ENCODE peak calls at places on chromosomes 1 and 21, in nine cellular contexts. O is CD8-positive, alpha-beta memory T cell; B is neuronal stem cell; E is heart left ventricle; J is cardiac muscle cell; U is MM.1S; H is aorta; Z is IMR-90; R is A549. S is an unnamed sample. For H3K4me1, the result is how much of the 10 kb centered on the place peaks cover.

GRCh38 chr21:16072692-16073091 is 342.9 kb downstream of the USP25 start:
- DNase-seq in B (no peak), Z (peak), H (no peak), O (no peak), E (no peak), R (no peak), U (no peak), J (no peak), S (no peak)

GRCh38 chr1:5734996-5735395 is 257.2 kb downstream of the NPHP4 start:
- DNase-seq in J (no peak), H (peak), E (no peak), R (no peak), B (no peak), U (no peak), O (peak), Z (no peak), S (no peak)

GRCh38 chr1:19033926-19034680 is 77.6 kb upstream of the IFFO2 start:
- DNase-seq in Z (peak), H (no peak), J (no peak), E (no peak), U (no peak), O (no peak), B (no peak), R (no peak), S (no peak)

GRCh38 chr1:34362949-34363348 is 186.2 kb downstream of the C1orf94 start:
- DNase-seq in E (no peak), R (no peak), H (no peak), O (no peak), Z (no peak), B (no peak), J (no peak), U (no peak), S (no peak)

GRCh38 chr1:184118051-184118450 is 66.5 kb downstream of the TSEN15 start:
- DNase-seq in H (no peak), Z (peak), O (no peak), J (no peak), B (no peak), U (no peak), E (no peak), R (no peak), S (no peak)

GRCh38 chr1:108199231-108199657 is 899 bp downstream of the SLC25A24 start:
- DNase-seq in B (peak), H (no peak), U (no peak), J (no peak), O (no peak), E (peak), R (peak), Z (peak), S (peak)

GRCh38 chr1:114320586-114320985 is 166.9 kb upstream of the SYT6 start:
- DNase-seq in U (no peak), O (no peak), J (no peak), E (no peak), B (no peak), R (no peak), Z (peak), H (no peak), S (no peak)

GRCh38 chr1:167854184-167854583 is 59.8 kb downstream of the ADCY10 start:
- DNase-seq in Z (no peak), J (no peak), E (no peak), H (no peak), B (no peak), U (no peak), O (no peak), R (no peak), S (no peak)

GRCh38 chr1:58717979-58718378 is 18.1 kb upstream of the MYSM1 start:
- DNase-seq in O (peak), H (no peak), U (no peak), R (no peak), B (no peak), J (no peak), Z (peak), E (no peak), S (peak)

GRCh38 chr1:104120488-104120887 is 370.8 kb downstream of the AMY1C start:
- DNase-seq in Z (no peak), E (no peak), U (no peak), H (no peak), O (no peak), J (no peak), B (no peak), R (no peak), S (no peak)

GRCh38 chr1:221886311-221887090 is 144.6 kb upstream of the DUSP10 start:
- DNase-seq in R (peak), U (no peak), Z (no peak), E (no peak), B (no peak), J (no peak), H (no peak), O (no peak), S (no peak)

GRCh38 chr1:8122160-8122476 is 96.0 kb upstream of the ERRFI1 start:
- DNase-seq in H (peak), J (no peak), U (no peak), Z (peak), O (no peak), E (no peak), R (no peak), B (no peak), S (no peak)

GRCh38 chr1:153697873-153698647 is 19.6 kb downstream of the NPR1 start:
- DNase-seq in E (peak), R (no peak), H (peak), O (no peak), U (no peak), Z (no peak), B (no peak), J (no peak), S (no peak)

GRCh38 chr21:35470522-35470921 is 421.4 kb upstream of the RUNX1 start:
- DNase-seq in J (no peak), B (no peak), O (no peak), U (no peak), E (no peak), Z (no peak), R (no peak), H (no peak), S (no peak)

GRCh38 chr1:29838738-29839320 is 602.5 kb downstream of the PTPRU start:
- DNase-seq in R (no peak), J (no peak), E (no peak), H (no peak), B (no peak), U (no peak), Z (no peak), O (no peak), S (no peak)

DNA sequence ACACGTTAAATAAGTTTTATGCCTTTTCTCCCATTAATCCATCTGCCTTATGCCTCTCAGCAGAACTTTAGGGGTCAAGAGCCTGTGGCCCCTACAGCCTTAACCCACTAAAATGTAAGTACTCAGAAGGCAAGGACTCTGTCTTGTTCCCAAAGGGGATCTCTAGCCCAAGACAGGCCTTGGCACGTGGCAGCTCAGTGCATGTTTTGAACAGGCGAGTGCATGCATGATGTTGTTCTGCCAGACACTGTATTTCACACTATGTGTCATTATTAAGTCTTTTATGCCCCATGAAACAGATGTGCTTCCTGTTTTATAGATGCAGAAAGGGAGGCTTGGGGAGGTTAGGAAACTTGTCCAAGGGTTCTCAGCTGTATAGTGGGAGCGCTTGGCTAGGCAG is 102.8 kb downstream of the ETS2 start:
- DNase-seq in Z (no peak), E (no peak), B (no peak), R (no peak), U (no peak), O (no peak), J (no peak), H (no peak), S (no peak)
- H3K4me1 ChIP-seq in Z (under half), E (half or more), B (under half), R (under half), U (under half), O (under half), J (under half), H (under half), S (under half)

GRCh38 chr1:173507847-173508209 is 30.7 kb downstream of the PRDX6 start:
- DNase-seq in E (no peak), B (no peak), R (no peak), H (no peak), O (no peak), U (no peak), J (no peak), Z (no peak), S (no peak)

GRCh38 chr1:173507205-173507846 is 30.2 kb downstream of the PRDX6 start:
- DNase-seq in E (no peak), B (peak), O (no peak), H (no peak), J (no peak), Z (peak), U (peak), R (no peak), S (no peak)

GRCh38 chr1:173508541-173508940 is 31.4 kb downstream of the PRDX6 start:
- DNase-seq in H (no peak), U (no peak), B (no peak), R (no peak), O (no peak), J (no peak), Z (peak), E (no peak), S (no peak)

GRCh38 chr1:173505401-173505800 is 28.3 kb downstream of the PRDX6 start:
- DNase-seq in O (no peak), E (no peak), R (no peak), B (no peak), Z (peak), J (no peak), U (no peak), H (no peak), S (no peak)

GRCh38 chr1:173506437-173506836 is 29.3 kb downstream of the PRDX6 start:
- DNase-seq in O (no peak), E (no peak), U (peak), R (peak), Z (no peak), H (no peak), B (no peak), J (no peak), S (no peak)
- H3K27ac ChIP-seq in O (no peak), E (no peak), U (no peak), R (peak), Z (no peak), H (no peak), B (no peak), J (no peak), S (no peak)

DNA sequence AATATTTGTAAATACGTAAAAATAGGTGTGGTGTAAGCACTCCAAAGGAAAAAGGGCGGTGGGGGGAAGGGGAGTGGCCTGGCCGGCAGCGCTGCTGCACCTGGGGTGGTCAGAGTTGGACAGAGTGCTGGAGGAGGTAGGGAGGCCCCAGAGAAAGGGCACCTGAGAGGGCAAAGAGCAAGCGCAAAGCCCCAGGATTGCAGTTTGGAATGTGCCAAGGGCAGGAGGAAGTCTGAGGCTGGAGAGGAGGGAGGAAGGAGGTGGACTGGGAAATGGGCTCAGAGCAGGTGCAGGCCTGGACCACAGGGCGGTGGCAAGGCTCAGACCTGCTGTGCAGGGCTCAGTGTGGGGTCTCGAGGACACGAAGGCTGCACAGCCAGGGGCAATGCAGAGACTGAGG is 30.6 kb downstream of the LDLRAP1 start:
- DNase-seq in Z (no peak), U (no peak), B (no peak), R (no peak), O (no peak), H (no peak), J (no peak), E (no peak), S (no peak)
- H3K4me1 ChIP-seq in Z (under half), U (under half), B (under half), R (under half), O (under half), H (under half), J (under half), E (under half), S (under half)

GRCh38 chr1:39173119-39173994 is 31.1 kb upstream of the MACF1 start:
- DNase-seq in H (no peak), R (no peak), O (no peak), J (no peak), B (no peak), E (no peak), U (no peak), Z (no peak), S (no peak)

GRCh38 chr1:39170731-39171375 is 33.6 kb upstream of the MACF1 start:
- DNase-seq in O (no peak), B (peak), R (no peak), E (no peak), H (no peak), J (peak), U (no peak), Z (peak), S (no peak)

GRCh38 chr1:39174400-39175081 is 30.0 kb upstream of the MACF1 start:
- DNase-seq in U (no peak), E (no peak), B (no peak), Z (no peak), J (no peak), R (no peak), O (no peak), H (no peak), S (no peak)

GRCh38 chr1:39177641-39178040 is 26.9 kb upstream of the MACF1 start:
- DNase-seq in O (no peak), J (no peak), Z (no peak), U (no peak), R (no peak), H (no peak), B (no peak), E (no peak), S (no peak)

GRCh38 chr1:39173995-39174380 is 30.5 kb upstream of the MACF1 start:
- DNase-seq in U (no peak), Z (no peak), J (no peak), E (no peak), B (no peak), R (no peak), O (no peak), H (no peak), S (no peak)
- H3K27ac ChIP-seq in U (no peak), Z (no peak), J (peak), E (no peak), B (peak), R (peak), O (no peak), H (peak), S (no peak)

GRCh38 chr1:100457683-100458082 is 80.3 kb upstream of the GPR88 start:
- DNase-seq in B (no peak), E (no peak), O (no peak), R (no peak), Z (no peak), J (no peak), U (no peak), H (no peak), S (no peak)

GRCh38 chr1:100461222-100461621 is 76.7 kb upstream of the GPR88 start:
- DNase-seq in B (no peak), Z (no peak), U (no peak), O (no peak), E (peak), R (no peak), J (no peak), H (no peak), S (no peak)

GRCh38 chr1:100462291-100463040 is 75.5 kb upstream of the GPR88 start:
- DNase-seq in B (no peak), R (no peak), O (no peak), Z (no peak), E (no peak), H (no peak), U (no peak), J (no peak), S (no peak)

GRCh38 chr1:100458925-100459814 is 78.8 kb upstream of the GPR88 start:
- DNase-seq in R (peak), H (peak), B (peak), Z (peak), J (peak), O (peak), U (peak), E (peak), S (peak)

GRCh38 chr1:100459815-100460114 is 78.2 kb upstream of the GPR88 start:
- DNase-seq in J (no peak), E (no peak), Z (no peak), H (no peak), O (no peak), U (no peak), B (no peak), R (no peak), S (no peak)
- H3K4me1 ChIP-seq in J (under half), E (under half), Z (under half), H (under half), O (under half), U (under half), B (under half), R (under half), S (half or more)

S was measured in CD4-positive, alpha-beta memory T cell.